ENCODE peak calls at places on chromosomes 13 and 19, in four cellular contexts. One of them, this sample, is unnamed.

GRCh38 chr13:76707360-76707759 is 178.8 kb downstream of the KCTD12 start:
- DNase-seq in GM12878: no peak
- DNase-seq in K562: no peak
- DNase-seq in HepG2: no peak
- DNase-seq in this sample: no peak

GRCh38 chr19:43812689-43813088 is 10.4 kb upstream of the LYPD5 start:
- DNase-seq in K562: peak; percentile 21
- DNase-seq in GM12878: no peak
- DNase-seq in HepG2: no peak
- DNase-seq in this sample: no peak

GRCh38 chr13:41302743-41303142 is 8.3 kb upstream of the NAA16 start:
- DNase-seq in GM12878: no peak
- DNase-seq in K562: no peak
- DNase-seq in HepG2: no peak
- DNase-seq in this sample: no peak

GRCh38 chr13:106182404-106182803 is 353.1 kb downstream of the EFNB2 start:
- DNase-seq in GM12878: no peak
- DNase-seq in K562: no peak
- DNase-seq in HepG2: no peak
- DNase-seq in this sample: no peak

GRCh38 chr19:49890349-49891311 is 6.1 kb downstream of the IL4I1 start:
- DNase-seq in K562: peak; percentile 86
- DNase-seq in GM12878: no peak
- DNase-seq in HepG2: no peak
- DNase-seq in this sample: no peak

GRCh38 chr19:10430505-10431253 is 10.3 kb downstream of the PDE4A start:
- DNase-seq in K562: peak; percentile 84
- DNase-seq in HepG2: no peak
- DNase-seq in GM12878: no peak
- DNase-seq in this sample: no peak

GRCh38 chr13:44197791-44198770 is 175.5 kb upstream of the SERP2 start:
- DNase-seq in GM12878: peak; percentile 34
- DNase-seq in K562: no peak
- DNase-seq in HepG2: no peak
- DNase-seq in this sample: no peak

GRCh38 chr13:83825676-83826075 is 56.6 kb downstream of the SLITRK1 start:
- DNase-seq in GM12878: no peak
- DNase-seq in K562: no peak
- DNase-seq in HepG2: no peak
- DNase-seq in this sample: no peak

GRCh38 chr19:10424011-10424637 is 3.8 kb downstream of the PDE4A start:
- DNase-seq in GM12878: no peak
- DNase-seq in HepG2: peak; percentile 58
- DNase-seq in K562: peak; percentile 92
- DNase-seq in this sample: peak; percentile 97

GRCh38 chr19:40006273-40006691 is 9.4 kb downstream of the ZNF546 start:
- DNase-seq in K562: peak; percentile 86
- DNase-seq in GM12878: no peak
- DNase-seq in HepG2: no peak
- DNase-seq in this sample: no peak

GRCh38 chr13:61608138-61608537 is 192.5 kb upstream of the PCDH20 start:
- DNase-seq in GM12878: no peak
- DNase-seq in HepG2: no peak
- DNase-seq in K562: no peak
- DNase-seq in this sample: peak; percentile 55

GRCh38 chr13:26254583-26255102 is 714 bp downstream of the CDK8 start:
- DNase-seq in K562: peak; percentile 55
- DNase-seq in HepG2: peak; percentile 44
- DNase-seq in GM12878: no peak
- DNase-seq in this sample: peak; percentile 60

GRCh38 chr13:94182185-94182761 is 297.2 kb downstream of the DCT start:
- DNase-seq in K562: no peak
- DNase-seq in GM12878: no peak
- DNase-seq in HepG2: no peak
- DNase-seq in this sample: no peak

GRCh38 chr13:93903909-93904308 is 575.6 kb downstream of the DCT start:
- DNase-seq in K562: no peak
- DNase-seq in HepG2: no peak
- DNase-seq in GM12878: no peak
- DNase-seq in this sample: no peak

GRCh38 chr13:97079726-97080125 is 85.5 kb upstream of the OXGR1 start:
- DNase-seq in K562: no peak
- DNase-seq in HepG2: no peak
- DNase-seq in GM12878: no peak
- DNase-seq in this sample: no peak

GRCh38 chr13:104015646-104016396 is 949.6 kb upstream of the SLC10A2 start:
- DNase-seq in GM12878: no peak
- DNase-seq in K562: no peak
- DNase-seq in HepG2: no peak
- DNase-seq in this sample: no peak

GRCh38 chr19:53294786-53295441 is 27.4 kb upstream of the VN1R4 start:
- DNase-seq in K562: no peak
- DNase-seq in GM12878: no peak
- DNase-seq in HepG2: no peak
- DNase-seq in this sample: no peak

GRCh38 chr19:10112895-10113591 is 1.6 kb downstream of the P2RY11 start:
- DNase-seq in K562: peak; percentile 82
- DNase-seq in HepG2: peak; percentile 47
- DNase-seq in GM12878: no peak
- DNase-seq in this sample: peak; percentile 94

GRCh38 chr13:61192826-61193225 is 222.8 kb downstream of the PCDH20 start:
- DNase-seq in K562: no peak
- DNase-seq in HepG2: no peak
- DNase-seq in GM12878: no peak
- DNase-seq in this sample: no peak

GRCh38 chr19:28862238-28862637 is 350.7 kb downstream of the UQCRFS1 start:
- DNase-seq in K562: peak; percentile 12
- DNase-seq in GM12878: no peak
- DNase-seq in HepG2: no peak
- DNase-seq in this sample: no peak

GRCh38 chr19:39038098-39038497 is 5.7 kb upstream of the FBXO27 start:
- DNase-seq in GM12878: no peak
- DNase-seq in K562: peak; percentile 84
- DNase-seq in HepG2: peak; percentile 61
- DNase-seq in this sample: peak; percentile 67

GRCh38 chr19:18507727-18508440 is 14.0 kb downstream of the ELL start:
- DNase-seq in K562: no peak
- DNase-seq in GM12878: no peak
- DNase-seq in HepG2: peak; percentile 82
- DNase-seq in this sample: no peak

GRCh38 chr19:3849092-3849491 is 19.7 kb downstream of the ZFR2 start:
- DNase-seq in GM12878: no peak
- DNase-seq in K562: peak; percentile 81
- DNase-seq in HepG2: peak; percentile 33
- DNase-seq in this sample: no peak

GRCh38 chr13:53137777-53138176 is 109.2 kb downstream of the OLFM4 start:
- DNase-seq in K562: no peak
- DNase-seq in GM12878: no peak
- DNase-seq in HepG2: no peak
- DNase-seq in this sample: no peak

GRCh38 chr19:42267644-42268141 is 1.4 kb upstream of the CIC start:
- DNase-seq in K562: no peak
- DNase-seq in GM12878: no peak
- DNase-seq in HepG2: no peak
- DNase-seq in this sample: no peak

GRCh38 chr13:107590556-107590955 is 624.8 kb downstream of the LIG4 start:
- DNase-seq in HepG2: no peak
- DNase-seq in GM12878: no peak
- DNase-seq in K562: no peak
- DNase-seq in this sample: no peak

GRCh38 chr13:63605962-63606361 is 2190.3 kb upstream of the PCDH20 start:
- DNase-seq in GM12878: no peak
- DNase-seq in HepG2: no peak
- DNase-seq in K562: no peak
- DNase-seq in this sample: no peak

GRCh38 chr13:32902898-32903297 is 113.3 kb upstream of the KL start:
- DNase-seq in K562: peak; percentile 1
- DNase-seq in GM12878: no peak
- DNase-seq in HepG2: no peak
- DNase-seq in this sample: no peak

GRCh38 chr13:94505730-94506129 is 26.2 kb upstream of the DCT start:
- DNase-seq in HepG2: no peak
- DNase-seq in K562: no peak
- DNase-seq in GM12878: no peak
- DNase-seq in this sample: no peak

GRCh38 chr19:47582320-47582909 is 9.5 kb upstream of the ZNF541 start:
- DNase-seq in K562: no peak
- DNase-seq in GM12878: no peak
- DNase-seq in HepG2: no peak
- DNase-seq in this sample: no peak

GRCh38 chr19:10644351-10645007 is 9.7 kb upstream of the ILF3 start:
- DNase-seq in HepG2: peak; percentile 74
- DNase-seq in K562: peak; percentile 88
- DNase-seq in GM12878: no peak
- DNase-seq in this sample: peak; percentile 95

GRCh38 chr13:33285420-33286124 is at the start of gene STARD13:
- DNase-seq in K562: peak; percentile 2
- DNase-seq in GM12878: peak; percentile 16
- DNase-seq in HepG2: peak; percentile 92
- DNase-seq in this sample: peak; percentile 89

GRCh38 chr19:14440049-14440448 is 6.9 kb downstream of the PKN1 start:
- DNase-seq in HepG2: no peak
- DNase-seq in K562: peak; percentile 92
- DNase-seq in GM12878: peak; percentile 37
- DNase-seq in this sample: no peak

GRCh38 chr13:112887557-112887991 is 81.4 kb upstream of the MCF2L start:
- DNase-seq in HepG2: no peak
- DNase-seq in GM12878: no peak
- DNase-seq in K562: no peak
- DNase-seq in this sample: no peak
- TF ChIP-seq BRCA1 in HepG2: no peak
- TF ChIP-seq BRCA1 in GM12878: no peak
- TF ChIP-seq BRCA1 in K562: no peak
- TF ChIP-seq BRCA1 in this sample: no peak

DNA sequence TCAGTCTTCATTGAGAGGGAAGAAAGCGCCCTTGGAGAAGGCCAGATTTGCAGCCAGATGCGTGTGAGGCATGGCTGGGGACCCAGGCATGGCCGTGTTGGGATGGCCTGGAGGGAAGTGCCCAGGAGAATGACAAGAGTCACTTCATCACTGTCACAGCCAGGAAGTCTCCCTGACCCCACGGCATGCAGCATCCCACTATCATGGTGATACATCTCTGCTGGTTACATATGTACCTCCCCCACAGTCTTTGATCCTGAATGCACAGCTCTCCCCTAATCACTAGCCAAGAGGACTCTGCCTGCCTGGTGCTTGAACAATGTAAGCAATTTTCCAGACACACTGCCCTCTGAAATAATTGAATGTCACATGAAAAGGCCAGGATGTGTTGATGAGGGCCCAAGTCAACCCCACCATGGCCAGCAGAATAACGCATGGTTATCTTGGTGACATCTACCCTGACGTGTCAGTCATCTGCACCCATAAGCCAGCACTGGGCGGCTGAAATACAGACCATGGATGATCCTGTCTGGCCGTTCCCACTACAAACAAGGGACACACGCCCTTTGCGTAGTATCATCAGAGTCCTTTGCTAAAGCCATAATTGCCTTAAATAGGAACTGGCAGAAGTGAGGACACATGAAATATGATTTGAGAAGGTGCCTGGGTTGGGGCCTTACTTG is 149.7 kb upstream of the SPACA7 start:
- DNase-seq in K562: no peak
- DNase-seq in GM12878: no peak
- DNase-seq in HepG2: no peak
- DNase-seq in this sample: no peak
- TF ChIP-seq BRCA1 in K562: no peak
- TF ChIP-seq BRCA1 in GM12878: no peak
- TF ChIP-seq BRCA1 in HepG2: no peak
- TF ChIP-seq BRCA1 in this sample: no peak

GRCh38 chr13:99886706-99887105 is 84.9 kb downstream of the ZIC5 start:
- DNase-seq in K562: no peak
- DNase-seq in GM12878: no peak
- DNase-seq in HepG2: no peak
- DNase-seq in this sample: no peak
- TF ChIP-seq BRCA1 in K562: no peak
- TF ChIP-seq BRCA1 in GM12878: no peak
- TF ChIP-seq BRCA1 in HepG2: no peak
- TF ChIP-seq BRCA1 in this sample: no peak

GRCh38 chr19:495440-496332 is 600 bp upstream of the MADCAM1 start:
- DNase-seq in GM12878: no peak
- DNase-seq in K562: peak; percentile 66
- DNase-seq in HepG2: no peak
- DNase-seq in this sample: peak; percentile 98

GRCh38 chr19:492091-492531 is 4.2 kb upstream of the MADCAM1 start:
- DNase-seq in GM12878: no peak
- DNase-seq in HepG2: no peak
- DNase-seq in K562: peak; percentile 52
- DNase-seq in this sample: no peak

GRCh38 chr19:495047-495439 is 1.2 kb upstream of the MADCAM1 start:
- DNase-seq in K562: no peak
- DNase-seq in HepG2: no peak
- DNase-seq in GM12878: no peak
- DNase-seq in this sample: no peak

GRCh38 chr19:494171-495046 is 1.9 kb upstream of the MADCAM1 start:
- DNase-seq in HepG2: no peak
- DNase-seq in GM12878: no peak
- DNase-seq in K562: no peak
- DNase-seq in this sample: no peak

GRCh38 chr19:493391-494170 is 2.7 kb upstream of the MADCAM1 start:
- DNase-seq in HepG2: no peak
- DNase-seq in GM12878: no peak
- DNase-seq in K562: no peak
- DNase-seq in this sample: no peak
- TF ChIP-seq BRCA1 in HepG2: no peak
- TF ChIP-seq BRCA1 in GM12878: no peak
- TF ChIP-seq BRCA1 in K562: no peak
- TF ChIP-seq BRCA1 in this sample: no peak

GRCh38 chr13:27712421-27712820 is 79.9 kb upstream of the GSX1 start:
- DNase-seq in HepG2: peak; percentile 36
- DNase-seq in GM12878: no peak
- DNase-seq in K562: no peak
- DNase-seq in this sample: no peak

GRCh38 chr13:27709779-27710178 is 82.5 kb upstream of the GSX1 start:
- DNase-seq in HepG2: peak; percentile 21
- DNase-seq in GM12878: no peak
- DNase-seq in K562: no peak
- DNase-seq in this sample: no peak

GRCh38 chr13:27713767-27714166 is 78.5 kb upstream of the GSX1 start:
- DNase-seq in GM12878: no peak
- DNase-seq in HepG2: no peak
- DNase-seq in K562: no peak
- DNase-seq in this sample: no peak

GRCh38 chr13:27704681-27705080 is 83.0 kb downstream of the POLR1D start:
- DNase-seq in HepG2: no peak
- DNase-seq in GM12878: peak; percentile 1
- DNase-seq in K562: no peak
- DNase-seq in this sample: no peak

DNA sequence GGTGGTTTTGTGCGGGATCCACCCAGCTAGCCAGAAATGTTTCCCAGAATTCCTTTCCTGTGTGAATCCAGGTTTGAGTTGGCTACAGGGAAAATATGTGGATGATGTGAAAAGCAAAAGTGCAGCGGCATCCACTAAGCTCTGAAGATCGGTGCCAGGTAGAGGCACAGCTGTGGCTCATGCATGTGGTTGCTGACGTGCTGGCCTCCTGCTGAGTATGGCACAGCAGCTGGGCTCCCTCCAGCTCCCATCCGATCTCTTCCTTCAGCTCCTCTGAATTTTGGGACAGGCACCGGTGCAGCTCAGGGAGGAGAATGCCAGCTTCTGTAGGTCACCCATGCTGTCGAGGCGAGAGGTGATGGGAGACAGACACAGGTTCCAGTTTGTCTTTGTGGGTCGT is 84.0 kb upstream of the GSX1 start:
- DNase-seq in K562: no peak
- DNase-seq in GM12878: no peak
- DNase-seq in HepG2: no peak
- DNase-seq in this sample: no peak
- TF ChIP-seq BRCA1 in K562: no peak
- TF ChIP-seq BRCA1 in GM12878: no peak
- TF ChIP-seq BRCA1 in HepG2: no peak
- TF ChIP-seq BRCA1 in this sample: no peak